ENCODE peak calls at places on chromosome 19, in eight cellular contexts. A, O, H, D, V, S, R and T are unnamed samples.

GRCh38 chr19:48283908-48284307 is 14.0 kb downstream of the ZNF114 start:
- DNase-seq in V (no peak), R (no peak), S (no peak), D (no peak), H (no peak), A (no peak), O (no peak), T (no peak)

GRCh38 chr19:33424181-33424580 is 50.7 kb downstream of the CEBPG start:
- DNase-seq in D (no peak), S (no peak), R (no peak), H (no peak), V (no peak), A (no peak), O (no peak), T (no peak)

GRCh38 chr19:45094707-45095106 is 1.7 kb downstream of the PPP1R37 start:
- DNase-seq in S (no peak), R (no peak), D (no peak), A (no peak), H (no peak), O (no peak), V (no peak), T (no peak)

GRCh38 chr19:23817519-23817918 is 58.8 kb upstream of the ZNF681 start:
- DNase-seq in A (no peak), R (no peak), D (no peak), S (no peak), V (peak; percentile 13), H (peak; percentile 54), O (no peak), T (no peak)

GRCh38 chr19:15672580-15673175 is at the start of gene CYP4F12:
- DNase-seq in O (no peak), A (peak; percentile 86), S (peak; percentile 80), V (peak; percentile 60), D (no peak), R (peak; percentile 87), H (peak; percentile 92), T (no peak)

GRCh38 chr19:44164673-44165512 is at the start of gene ZNF226:
- DNase-seq in A (peak; percentile 84), O (peak; percentile 95), S (peak; percentile 70), D (peak; percentile 57), H (peak; percentile 91), V (peak; percentile 98), R (peak; percentile 84), T (peak; percentile 77)

GRCh38 chr19:33781996-33782395 is 14.7 kb upstream of the KCTD15 start:
- DNase-seq in D (no peak), V (no peak), O (no peak), A (no peak), H (no peak), S (no peak), R (no peak), T (no peak)

GRCh38 chr19:38288127-38288855 is 15.8 kb upstream of the C19orf33 start:
- DNase-seq in A (no peak), V (no peak), R (no peak), D (no peak), O (no peak), S (no peak), H (no peak), T (no peak)

GRCh38 chr19:12969292-12969988 is at the start of gene DAND5:
- DNase-seq in R (peak; percentile 60), O (peak; percentile 43), H (no peak), V (no peak), A (no peak), S (no peak), D (no peak), T (no peak)

GRCh38 chr19:28980236-28980868 is 232.6 kb downstream of the UQCRFS1 start:
- DNase-seq in D (no peak), O (no peak), H (no peak), R (no peak), S (no peak), A (no peak), V (no peak), T (no peak)

GRCh38 chr19:28981994-28982393 is 231.0 kb downstream of the UQCRFS1 start:
- DNase-seq in S (no peak), V (no peak), O (no peak), R (no peak), D (no peak), A (no peak), H (no peak), T (no peak)

GRCh38 chr19:28972144-28972543 is 240.8 kb downstream of the UQCRFS1 start:
- DNase-seq in A (no peak), V (no peak), H (no peak), R (no peak), S (no peak), O (no peak), D (no peak), T (no peak)

GRCh38 chr19:28977826-28978225 is 235.1 kb downstream of the UQCRFS1 start:
- DNase-seq in R (no peak), H (no peak), D (no peak), V (no peak), S (no peak), O (no peak), A (no peak), T (no peak)
- TF ChIP-seq CTCF in R (no peak), H (no peak), D (no peak), V (no peak), S (no peak), O (no peak), A (no peak), T (peak; percentile 34)

DNA sequence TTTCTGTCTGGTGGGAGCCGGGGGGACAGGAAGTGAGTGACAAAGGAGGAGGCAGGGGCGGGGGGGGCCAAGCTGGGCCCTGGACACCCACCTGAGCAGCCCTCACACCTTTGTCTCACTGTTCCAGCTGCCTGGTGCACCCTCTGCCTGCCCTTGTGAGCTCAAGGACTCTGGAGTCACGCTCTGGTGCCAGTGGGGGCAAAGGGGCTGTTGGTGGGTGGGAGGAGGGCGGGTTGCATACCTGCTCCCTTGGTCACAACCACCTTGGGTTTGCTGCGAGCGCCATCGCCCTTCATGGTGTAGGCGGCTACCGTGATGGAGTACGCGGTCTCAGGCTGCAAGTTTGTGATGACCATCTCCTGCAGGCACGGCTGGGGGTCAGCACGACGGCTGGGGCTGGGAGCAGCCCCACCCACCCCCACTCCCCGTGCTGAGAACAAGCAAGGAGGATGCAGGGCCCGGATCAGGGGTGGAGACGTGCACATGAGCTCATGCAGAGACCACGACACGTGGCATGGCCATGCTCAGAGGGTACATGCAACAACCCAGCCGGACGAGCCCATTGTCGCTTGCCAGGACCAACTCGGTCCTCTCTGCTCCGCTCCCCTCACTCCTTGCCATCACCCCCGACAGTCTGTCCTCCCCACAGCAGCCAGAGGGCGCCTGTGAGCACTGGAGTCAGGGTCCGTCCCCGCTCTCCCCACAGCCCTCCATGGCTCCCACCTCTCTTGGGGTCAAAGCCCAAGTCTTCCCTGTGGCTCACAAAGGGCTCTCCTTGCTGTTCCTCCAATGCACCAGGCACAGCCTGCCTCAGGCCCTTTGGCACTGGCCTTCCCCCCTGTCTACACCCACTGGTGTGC is 114.9 kb downstream of the PTPRS start:
- DNase-seq in H (no peak), O (no peak), D (no peak), A (no peak), R (no peak), V (no peak), S (no peak), T (peak; percentile 20)
- TF ChIP-seq CTCF in H (peak; percentile 35), O (peak; percentile 26), D (no peak), A (no peak), R (peak; percentile 49), V (peak; percentile 46), S (peak; percentile 25), T (peak; percentile 50)

GRCh38 chr19:35509861-35510625 is 3.4 kb downstream of the DMKN start:
- DNase-seq in O (peak; percentile 69), V (peak; percentile 90), H (peak; percentile 74), S (peak; percentile 33), A (peak; percentile 91), R (peak; percentile 71), D (peak; percentile 76), T (peak; percentile 98)

GRCh38 chr19:35511337-35511736 is 2.1 kb downstream of the DMKN start:
- DNase-seq in V (no peak), H (no peak), R (no peak), O (no peak), A (no peak), D (no peak), S (no peak), T (no peak)

GRCh38 chr19:35509018-35509652 is 4.3 kb downstream of the DMKN start:
- DNase-seq in O (peak; percentile 32), S (no peak), V (peak; percentile 87), A (peak; percentile 60), R (no peak), D (no peak), H (no peak), T (peak; percentile 25)

GRCh38 chr19:35512831-35513230 is 618 bp downstream of the DMKN start:
- DNase-seq in O (no peak), A (no peak), R (no peak), D (no peak), V (no peak), S (no peak), H (no peak), T (no peak)

DNA sequence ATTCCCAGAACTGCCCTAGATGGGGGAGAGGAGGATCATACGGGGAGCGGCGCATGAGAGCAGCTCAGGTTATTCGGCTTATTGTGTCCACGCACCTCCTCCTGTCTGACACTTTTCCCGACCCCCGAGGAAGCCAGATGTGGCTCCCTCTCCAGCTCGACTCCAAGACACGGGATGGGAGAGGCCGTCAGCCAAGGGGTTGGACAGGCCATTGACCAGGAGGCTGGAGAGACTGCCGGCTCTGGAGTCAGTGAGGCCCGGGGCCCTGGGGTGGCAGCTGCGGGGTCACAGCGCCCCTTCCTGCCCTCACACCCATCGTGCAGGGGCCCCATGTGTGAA is 2.9 kb downstream of the DMKN start:
- DNase-seq in H (no peak), S (no peak), R (no peak), V (no peak), D (no peak), O (no peak), A (no peak), T (no peak)
- TF ChIP-seq CTCF in H (no peak), S (no peak), R (peak; percentile 22), V (no peak), D (peak; percentile 12), O (peak; percentile 5), A (no peak), T (no peak)

GRCh38 chr19:3513198-3514140 is 7.4 kb downstream of the FZR1 start:
- DNase-seq in H (no peak), D (no peak), S (no peak), R (no peak), O (no peak), V (peak; percentile 42), A (peak; percentile 52), T (no peak)
- TF ChIP-seq CTCF in H (no peak), D (no peak), S (no peak), R (no peak), O (no peak), V (no peak), A (no peak), T (no peak)